ENCODE peak calls at places on chromosomes 6 and 20, in four cellular contexts. One of them, this sample, is unnamed.

GRCh38 chr20:2995796-2996195 is 47.6 kb upstream of the GNRH2 start:
- DNase-seq in transverse colon: no peak
- DNase-seq in left cardiac atrium: no peak
- DNase-seq in T-cell: no peak
- DNase-seq in this sample: no peak

GRCh38 chr6:135782517-135782916 is 69.0 kb upstream of the PDE7B start:
- DNase-seq in transverse colon: no peak
- DNase-seq in left cardiac atrium: no peak
- DNase-seq in T-cell: no peak
- DNase-seq in this sample: no peak

GRCh38 chr6:43120938-43121913 is 45.1 kb downstream of the PTK7 start:
- DNase-seq in transverse colon: peak; percentile 41
- DNase-seq in left cardiac atrium: peak; percentile 75
- DNase-seq in T-cell: no peak
- DNase-seq in this sample: peak; percentile 80

GRCh38 chr6:117550078-117550600 is 52.2 kb downstream of the GOPC start:
- DNase-seq in transverse colon: no peak
- DNase-seq in T-cell: no peak
- DNase-seq in left cardiac atrium: no peak
- DNase-seq in this sample: no peak

GRCh38 chr20:3446779-3447178 is 24.0 kb upstream of the ATRN start:
- DNase-seq in left cardiac atrium: no peak
- DNase-seq in transverse colon: no peak
- DNase-seq in T-cell: no peak
- DNase-seq in this sample: no peak

GRCh38 chr6:104473021-104473429 is 386.7 kb downstream of the HACE1 start:
- DNase-seq in left cardiac atrium: no peak
- DNase-seq in transverse colon: no peak
- DNase-seq in T-cell: no peak
- DNase-seq in this sample: no peak

GRCh38 chr6:119096683-119097310 is 18.3 kb upstream of the FAM184A start:
- DNase-seq in left cardiac atrium: peak; percentile 82
- DNase-seq in transverse colon: peak; percentile 38
- DNase-seq in T-cell: no peak
- DNase-seq in this sample: peak; percentile 91

GRCh38 chr6:159989882-159990480 is 21.1 kb downstream of the IGF2R start:
- DNase-seq in left cardiac atrium: no peak
- DNase-seq in transverse colon: no peak
- DNase-seq in T-cell: no peak
- DNase-seq in this sample: no peak

GRCh38 chr20:43925215-43925614 is 10.6 kb downstream of the TOX2 start:
- DNase-seq in transverse colon: no peak
- DNase-seq in T-cell: peak; percentile 33
- DNase-seq in left cardiac atrium: no peak
- DNase-seq in this sample: no peak

GRCh38 chr6:42140051-42140450 is 2.4 kb downstream of the C6orf132 start:
- DNase-seq in left cardiac atrium: no peak
- DNase-seq in transverse colon: peak; percentile 86
- DNase-seq in T-cell: no peak
- DNase-seq in this sample: peak; percentile 65

GRCh38 chr6:40164345-40164755 is 230.1 kb upstream of the MOCS1 start:
- DNase-seq in T-cell: no peak
- DNase-seq in transverse colon: no peak
- DNase-seq in left cardiac atrium: no peak
- DNase-seq in this sample: no peak

GRCh38 chr6:105215506-105215905 is 35.7 kb upstream of the POPDC3 start:
- DNase-seq in transverse colon: no peak
- DNase-seq in left cardiac atrium: no peak
- DNase-seq in T-cell: no peak
- DNase-seq in this sample: no peak

GRCh38 chr20:11373391-11373790 is 544.3 kb upstream of the BTBD3 start:
- DNase-seq in transverse colon: no peak
- DNase-seq in left cardiac atrium: peak; percentile 30
- DNase-seq in T-cell: no peak
- DNase-seq in this sample: peak; percentile 49

GRCh38 chr6:158567871-158568401 is 8.0 kb downstream of the TMEM181 start:
- DNase-seq in left cardiac atrium: no peak
- DNase-seq in T-cell: no peak
- DNase-seq in transverse colon: no peak
- DNase-seq in this sample: no peak

GRCh38 chr20:44990425-44990824 is 24.1 kb downstream of the STK4 start:
- DNase-seq in transverse colon: no peak
- DNase-seq in left cardiac atrium: no peak
- DNase-seq in T-cell: no peak
- DNase-seq in this sample: no peak

GRCh38 chr20:10856237-10856636 is 182.4 kb upstream of the JAG1 start:
- DNase-seq in T-cell: no peak
- DNase-seq in transverse colon: peak; percentile 49
- DNase-seq in left cardiac atrium: peak; percentile 19
- DNase-seq in this sample: no peak

GRCh38 chr6:155994071-155994470 is 538.4 kb upstream of the NOX3 start:
- DNase-seq in transverse colon: no peak
- DNase-seq in left cardiac atrium: no peak
- DNase-seq in T-cell: no peak
- DNase-seq in this sample: no peak

GRCh38 chr6:18323935-18324707 is 59.8 kb upstream of the DEK start:
- DNase-seq in transverse colon: no peak
- DNase-seq in left cardiac atrium: no peak
- DNase-seq in T-cell: no peak
- DNase-seq in this sample: no peak

GRCh38 chr6:5584072-5584471 is 322.8 kb downstream of the FARS2 start:
- DNase-seq in transverse colon: no peak
- DNase-seq in left cardiac atrium: no peak
- DNase-seq in T-cell: no peak
- DNase-seq in this sample: no peak

GRCh38 chr6:37049990-37050853 is 44.8 kb downstream of the FGD2 start:
- DNase-seq in left cardiac atrium: peak; percentile 74
- DNase-seq in T-cell: peak; percentile 58
- DNase-seq in transverse colon: peak; percentile 77
- DNase-seq in this sample: peak; percentile 89

GRCh38 chr6:4480788-4481725 is 295.1 kb upstream of the CDYL start:
- DNase-seq in left cardiac atrium: no peak
- DNase-seq in T-cell: no peak
- DNase-seq in transverse colon: no peak
- DNase-seq in this sample: no peak

GRCh38 chr20:59948828-59949720 is 8.9 kb downstream of the FAM217B start:
- DNase-seq in T-cell: peak; percentile 41
- DNase-seq in left cardiac atrium: no peak
- DNase-seq in transverse colon: no peak
- DNase-seq in this sample: no peak

GRCh38 chr6:1724616-1725015 is 114.9 kb downstream of the FOXC1 start:
- DNase-seq in T-cell: no peak
- DNase-seq in left cardiac atrium: peak; percentile 80
- DNase-seq in transverse colon: peak; percentile 91
- DNase-seq in this sample: peak; percentile 75

GRCh38 chr6:160253714-160254113 is 4.9 kb downstream of the SLC22A2 start:
- DNase-seq in transverse colon: no peak
- DNase-seq in left cardiac atrium: no peak
- DNase-seq in T-cell: no peak
- DNase-seq in this sample: no peak

GRCh38 chr6:43511824-43512415 is 1.8 kb upstream of the LRRC73 start:
- DNase-seq in T-cell: no peak
- DNase-seq in left cardiac atrium: no peak
- DNase-seq in transverse colon: no peak
- DNase-seq in this sample: peak; percentile 72

GRCh38 chr6:146598785-146599405 is at the start of gene ADGB:
- DNase-seq in left cardiac atrium: peak; percentile 53
- DNase-seq in transverse colon: peak; percentile 78
- DNase-seq in T-cell: no peak
- DNase-seq in this sample: peak; percentile 84

GRCh38 chr6:36665180-36665579 is 13.3 kb upstream of the CDKN1A start:
- DNase-seq in left cardiac atrium: no peak
- DNase-seq in transverse colon: no peak
- DNase-seq in T-cell: no peak
- DNase-seq in this sample: no peak

GRCh38 chr6:149459761-149460160 is 25.1 kb downstream of the ZC3H12D start:
- DNase-seq in left cardiac atrium: no peak
- DNase-seq in transverse colon: no peak
- DNase-seq in T-cell: no peak
- DNase-seq in this sample: no peak

GRCh38 chr20:35398660-35399144 is 13.1 kb downstream of the UQCC1 start:
- DNase-seq in left cardiac atrium: no peak
- DNase-seq in T-cell: no peak
- DNase-seq in transverse colon: no peak
- DNase-seq in this sample: no peak

GRCh38 chr6:21331221-21331620 is 262.3 kb upstream of the SOX4 start:
- DNase-seq in T-cell: no peak
- DNase-seq in transverse colon: no peak
- DNase-seq in left cardiac atrium: peak; percentile 39
- DNase-seq in this sample: no peak

GRCh38 chr20:21323640-21324039 is 20.5 kb downstream of the XRN2 start:
- DNase-seq in left cardiac atrium: no peak
- DNase-seq in transverse colon: peak; percentile 15
- DNase-seq in T-cell: no peak
- DNase-seq in this sample: no peak

GRCh38 chr6:89375427-89375868 is 22.9 kb upstream of the UBE2J1 start:
- DNase-seq in left cardiac atrium: no peak
- DNase-seq in T-cell: peak; percentile 73
- DNase-seq in transverse colon: peak; percentile 83
- DNase-seq in this sample: peak; percentile 53